ENCODE peak calls at places on chromosomes 13 and 19, in nine cellular contexts. M is bronchial epithelial cell; F is fibroblast of the conjunctiva; T is nucleus accumbens; P is foreskin fibroblast; Y is GM12864; O is heart right ventricle; A is CD8-positive, alpha-beta memory T cell; G is DMS53. U is an unnamed sample.

GRCh38 chr13:78022164-78022877 is 103.7 kb upstream of the EDNRB start:
- DNase-seq in Y (peak), T (no peak), G (peak), P (no peak), O (no peak), M (peak), A (peak), F (no peak), U (no peak)

GRCh38 chr13:41465215-41465907 is 8.0 kb downstream of the RGCC start:
- DNase-seq in G (no peak), M (peak), P (peak), A (peak), F (no peak), O (peak), T (peak), Y (peak), U (peak)

GRCh38 chr19:15551183-15552004 is 43.1 kb downstream of the CYP4F22 start:
- DNase-seq in O (peak), G (no peak), T (peak), Y (no peak), M (no peak), A (peak), F (no peak), P (no peak), U (no peak)

GRCh38 chr13:35140831-35141230 is 198.8 kb downstream of the NBEA start:
- DNase-seq in T (no peak), M (no peak), A (no peak), F (no peak), P (peak), Y (no peak), G (peak), O (no peak), U (no peak)

GRCh38 chr13:84917252-84917878 is 881.9 kb downstream of the SLITRK6 start:
- DNase-seq in P (no peak), T (no peak), Y (no peak), O (no peak), F (no peak), A (no peak), M (peak), G (peak), U (no peak)

GRCh38 chr13:27151798-27152599 is 19.6 kb downstream of the USP12 start:
- DNase-seq in O (no peak), A (no peak), G (peak), M (peak), T (no peak), Y (no peak), P (no peak), F (no peak), U (no peak)

GRCh38 chr19:54502518-54503048 is at the start of gene LAIR2:
- DNase-seq in P (no peak), T (no peak), F (no peak), G (no peak), O (no peak), A (no peak), Y (no peak), M (no peak), U (no peak)

GRCh38 chr19:13093407-13094284 is 9.0 kb downstream of the LYL1 start:
- DNase-seq in Y (peak), A (peak), F (peak), O (peak), M (peak), P (peak), T (peak), G (peak), U (peak)

GRCh38 chr13:114065926-114066774 is 66.3 kb downstream of the RASA3 start:
- DNase-seq in G (no peak), Y (peak), O (no peak), A (no peak), T (no peak), M (no peak), P (no peak), F (no peak), U (no peak)

U was measured in left ventricle myocardium inferior.